ENCODE peak calls at places on chromosomes 11 and 22, in nine cellular contexts. V, H, X, Q, G, I, M, K and T are unnamed samples.
A peak's percentile ranks its signal among the peaks of the same experiment; 100 is the strongest.

GRCh38 chr22:36736701-36737320 is 33.3 kb upstream of the CACNG2 start:
- DNase-seq in V (no peak), H (no peak), X (no peak), Q (no peak), G (no peak), I (no peak), M (no peak), K (no peak), T (no peak)

GRCh38 chr22:33202455-33202854 is 144.3 kb upstream of the SYN3 start:
- DNase-seq in V (no peak), H (no peak), X (no peak), Q (no peak), G (no peak), I (no peak), M (no peak), K (no peak), T (no peak)

GRCh38 chr11:128716661-128717210 is 22.9 kb downstream of the FLI1 start:
- DNase-seq in V (no peak), H (no peak), X (peak; percentile 94), Q (no peak), G (no peak), I (no peak), M (no peak), K (no peak), T (no peak)

GRCh38 chr11:1005913-1006312 is 30.6 kb downstream of the MUC6 start:
- DNase-seq in V (no peak), H (no peak), X (no peak), Q (no peak), G (no peak), I (no peak), M (no peak), K (no peak), T (no peak)

GRCh38 chr22:35766654-35767580 is 49.2 kb downstream of the APOL5 start:
- DNase-seq in V (no peak), H (no peak), X (no peak), Q (no peak), G (no peak), I (no peak), M (no peak), K (no peak), T (no peak)

GRCh38 chr22:29625090-29625825 is 21.8 kb downstream of the NF2 start:
- DNase-seq in V (peak; percentile 49), H (no peak), X (peak; percentile 87), Q (peak; percentile 15), G (no peak), I (peak; percentile 35), M (peak; percentile 22), K (peak; percentile 68), T (peak; percentile 68)

GRCh38 chr22:43477966-43478365 is 66.2 kb downstream of the MPPED1 start:
- DNase-seq in V (no peak), H (no peak), X (no peak), Q (no peak), G (no peak), I (no peak), M (no peak), K (no peak), T (no peak)

GRCh38 chr11:119727523-119728081 is 1.4 kb downstream of the NECTIN1 start:
- DNase-seq in V (peak; percentile 19), H (peak; percentile 58), X (no peak), Q (no peak), G (no peak), I (peak; percentile 51), M (peak; percentile 58), K (no peak), T (peak; percentile 37)

GRCh38 chr22:30332994-30333706 is 6.4 kb upstream of the TBC1D10A start:
- DNase-seq in V (no peak), H (no peak), X (no peak), Q (no peak), G (no peak), I (no peak), M (no peak), K (no peak), T (no peak)

GRCh38 chr11:101127699-101128570 is 1.7 kb downstream of the PGR start:
- DNase-seq in V (no peak), H (peak; percentile 56), X (no peak), Q (no peak), G (no peak), I (peak; percentile 53), M (peak; percentile 24), K (no peak), T (no peak)

GRCh38 chr11:62400760-62401159 is 18.1 kb upstream of the SCGB1A1 start:
- DNase-seq in V (peak; percentile 83), H (peak; percentile 82), X (peak; percentile 65), Q (no peak), G (peak; percentile 54), I (no peak), M (no peak), K (peak; percentile 87), T (peak; percentile 45)

GRCh38 chr11:134014502-134014901 is 54.4 kb upstream of the JAM3 start:
- DNase-seq in V (no peak), H (peak; percentile 52), X (peak; percentile 42), Q (no peak), G (no peak), I (peak; percentile 66), M (no peak), K (no peak), T (no peak)

GRCh38 chr11:111730871-111731591 is 35.2 kb downstream of the PPP2R1B start:
- DNase-seq in V (peak; percentile 54), H (peak; percentile 26), X (peak; percentile 33), Q (no peak), G (no peak), I (no peak), M (no peak), K (peak; percentile 72), T (peak; percentile 79)

GRCh38 chr22:25083414-25084166 is 116.1 kb upstream of the CRYBB3 start:
- DNase-seq in V (peak; percentile 34), H (peak; percentile 77), X (no peak), Q (no peak), G (no peak), I (no peak), M (no peak), K (peak; percentile 56), T (no peak)

GRCh38 chr22:37749831-37750595 is 53.2 kb downstream of the TRIOBP start:
- DNase-seq in V (no peak), H (no peak), X (peak; percentile 66), Q (no peak), G (no peak), I (no peak), M (no peak), K (no peak), T (no peak)